ENCODE peak calls at places on chromosomes 11 and 22, in five cellular contexts. U is kidney epithelial cell, F is fibroblast of the aortic adventitia, O is mucosa of descending colon, M is body of pancreas. I is an unnamed sample.

GRCh38 chr11:75281469-75282095 is 41.0 kb downstream of the TPBGL start:
- DNase-seq in M (no peak), F (no peak), O (no peak), U (no peak), I (no peak)

GRCh38 chr11:114159320-114159719 is 99.8 kb downstream of the ZBTB16 start:
- DNase-seq in O (no peak), F (no peak), M (no peak), U (no peak), I (no peak)

GRCh38 chr11:132402056-132402684 is 1031.8 kb downstream of the NTM start:
- DNase-seq in M (peak), O (no peak), F (peak), U (peak), I (no peak)

GRCh38 chr11:103051158-103051801 is 40.7 kb downstream of the DCUN1D5 start:
- DNase-seq in M (no peak), F (no peak), O (no peak), U (peak), I (no peak)

GRCh38 chr11:61776561-61777075 is 15.8 kb downstream of the TMEM258 start:
- DNase-seq in O (peak), M (peak), U (peak), F (peak), I (no peak)

GRCh38 chr11:69644071-69644961 is 3.4 kb downstream of the CCND1 start:
- DNase-seq in F (peak), M (peak), O (peak), U (no peak), I (peak)

GRCh38 chr11:82960779-82961143 is 59.2 kb downstream of the DDIAS start:
- DNase-seq in M (no peak), F (no peak), O (no peak), U (no peak), I (no peak)

GRCh38 chr11:119644502-119644901 is 84.5 kb downstream of the NECTIN1 start:
- DNase-seq in O (no peak), U (no peak), F (no peak), M (no peak), I (no peak)

GRCh38 chr11:125569913-125570621 is 790 bp downstream of the EI24 start:
- DNase-seq in M (peak), F (no peak), U (no peak), O (no peak), I (no peak)

GRCh38 chr11:68584097-68584496 is 100.2 kb upstream of the GAL start:
- DNase-seq in M (peak), O (no peak), U (no peak), F (peak), I (no peak)

GRCh38 chr11:62444271-62444833 is 25.5 kb downstream of the SCGB1A1 start:
- DNase-seq in M (peak), U (no peak), F (peak), O (peak), I (no peak)

GRCh38 chr11:32052218-32052617 is 38.7 kb upstream of the RCN1 start:
- DNase-seq in U (no peak), M (peak), O (no peak), F (peak), I (no peak)

GRCh38 chr22:38925571-38926041 is 31.8 kb upstream of the APOBEC3A start:
- DNase-seq in F (peak), M (no peak), U (no peak), O (no peak), I (no peak)

GRCh38 chr11:309558-309855 is 1.9 kb downstream of the IFITM2 start:
- DNase-seq in F (no peak), O (no peak), M (no peak), U (no peak), I (no peak)

GRCh38 chr22:50186181-50186731 is 543 bp downstream of the TRABD start:
- DNase-seq in O (peak), U (no peak), M (no peak), F (no peak), I (no peak)

GRCh38 chr11:46675288-46675851 is 25.0 kb downstream of the ARHGAP1 start:
- DNase-seq in U (no peak), M (peak), F (peak), O (no peak), I (no peak)

GRCh38 chr11:66874232-66874631 is 17.4 kb downstream of the LRFN4 start:
- DNase-seq in F (no peak), O (no peak), U (no peak), M (no peak), I (no peak)

GRCh38 chr22:49551897-49552659 is 275.6 kb downstream of the BRD1 start:
- DNase-seq in O (peak), F (no peak), U (no peak), M (no peak), I (no peak)

GRCh38 chr22:37295946-37296345 is 13.6 kb downstream of the CYTH4 start:
- DNase-seq in M (no peak), U (no peak), F (no peak), O (no peak), I (no peak)

GRCh38 chr11:16981651-16982194 is 32.5 kb downstream of the PLEKHA7 start:
- DNase-seq in O (no peak), F (peak), U (peak), M (peak), I (no peak)

GRCh38 chr11:8251767-8252295 is 11.8 kb downstream of the LMO1 start:
- DNase-seq in M (peak), U (no peak), O (no peak), F (no peak), I (no peak)

GRCh38 chr22:42203609-42204008 is 66.8 kb downstream of the TCF20 start:
- DNase-seq in F (no peak), M (no peak), U (no peak), O (no peak), I (no peak)

GRCh38 chr11:17391493-17392355 is 3.3 kb upstream of the KCNJ11 start:
- DNase-seq in U (no peak), F (no peak), M (no peak), O (no peak), I (no peak)

GRCh38 chr11:41522391-41522790 is 62.9 kb upstream of the LRRC4C start:
- DNase-seq in O (no peak), M (no peak), F (peak), U (peak), I (peak)

GRCh38 chr11:122661182-122661945 is 5.8 kb downstream of the UBASH3B start:
- DNase-seq in F (peak), O (no peak), U (no peak), M (no peak), I (no peak)

GRCh38 chr11:1162498-1163311 is 5.0 kb downstream of the MUC5AC start:
- DNase-seq in F (no peak), U (no peak), M (no peak), O (peak), I (no peak)

GRCh38 chr22:37848587-37849088 is 581 bp upstream of the EIF3L start:
- DNase-seq in M (no peak), O (no peak), U (no peak), F (peak), I (no peak)

GRCh38 chr22:30804626-30805025 is 110.0 kb downstream of the OSBP2 start:
- DNase-seq in U (no peak), F (no peak), M (no peak), O (no peak), I (no peak)

GRCh38 chr22:29493636-29494035 is 13.6 kb downstream of the NEFH start:
- DNase-seq in O (no peak), U (no peak), F (no peak), M (no peak), I (no peak)

GRCh38 chr22:46081831-46082210 is 68.5 kb upstream of the PPARA start:
- DNase-seq in F (peak), M (no peak), U (no peak), O (peak), I (no peak)

GRCh38 chr22:36328635-36329216 is 59.0 kb downstream of the MYH9 start:
- DNase-seq in U (peak), F (peak), O (no peak), M (peak), I (peak)

GRCh38 chr22:27259390-27259789 is 542.2 kb downstream of the MN1 start:
- DNase-seq in F (no peak), O (no peak), U (no peak), M (no peak), I (no peak)

GRCh38 chr11:133197425-133197824 is 334.9 kb downstream of the OPCML start:
- DNase-seq in F (no peak), O (no peak), M (no peak), U (no peak), I (no peak)

GRCh38 chr11:68118753-68119448 is 2.3 kb downstream of the CHKA start:
- DNase-seq in O (peak), U (no peak), M (peak), F (no peak), I (no peak)

GRCh38 chr11:4626207-4627105 is 10.8 kb upstream of the OR51D1 start:
- DNase-seq in U (peak), M (peak), F (peak), O (no peak), I (peak)
- TF ChIP-seq CTCF in U (peak), M (peak), F (peak), O (no peak), I (peak)

GRCh38 chr11:110711776-110712642 is at the start of gene ARHGAP20:
- DNase-seq in U (no peak), M (peak), F (peak), O (peak), I (no peak)
- H3K4me3 ChIP-seq in U (peak), M (peak), F (peak), O (peak), I (peak)

GRCh38 chr11:19546325-19546724 is 166.3 kb upstream of the NAV2 start:
- DNase-seq in O (no peak), F (peak), M (no peak), U (no peak), I (no peak)
- TF ChIP-seq CTCF in O (no peak), F (no peak), M (no peak), U (no peak), I (no peak)

GRCh38 chr22:17120281-17120680 is 879 bp downstream of the TMEM121B start:
- DNase-seq in O (no peak), F (peak), U (no peak), M (peak), I (no peak)
- H3K4me3 ChIP-seq in O (no peak), F (peak), U (peak), M (no peak), I (no peak)

GRCh38 chr11:71454470-71455113 is 1.6 kb downstream of the NADSYN1 start:
- DNase-seq in M (peak), F (no peak), U (no peak), O (no peak), I (no peak)
- TF ChIP-seq CTCF in M (no peak), F (no peak), U (peak), O (peak), I (no peak)

GRCh38 chr22:39994566-39995345 is at the start of gene FAM83F:
- DNase-seq in O (peak), M (peak), U (no peak), F (no peak), I (no peak)
- H3K4me3 ChIP-seq in O (peak), M (peak), U (peak), F (no peak), I (no peak)

GRCh38 chr22:22348127-22348814 is 103.7 kb downstream of the VPREB1 start:
- DNase-seq in O (no peak), F (no peak), M (no peak), U (no peak), I (no peak)
- TF ChIP-seq CTCF in O (no peak), F (no peak), M (no peak), U (peak), I (peak)

GRCh38 chr22:24289138-24289537 is 18.5 kb downstream of the SPECC1L start:
- DNase-seq in F (peak), U (no peak), O (no peak), M (no peak), I (peak)
- H3K4me3 ChIP-seq in F (no peak), U (no peak), O (no peak), M (no peak), I (no peak)